ENCODE peak calls at places on chromosomes 6 and 20, in seven cellular contexts. S is GM23338; C is stomach; W is astrocyte; X is endothelial cell of umbilical vein; J is CD8-positive, alpha-beta T cell; P is mucosa of descending colon. L is an unnamed sample.

GRCh38 chr6:104638841-104639290 is 220.9 kb downstream of the HACE1 start:
- DNase-seq in S (no peak), C (no peak), W (no peak), X (peak; percentile 75), J (no peak), P (no peak), L (peak; percentile 91)

GRCh38 chr6:13268914-13269532 is 59.3 kb downstream of the TBC1D7 start:
- DNase-seq in S (peak; percentile 57), C (no peak), W (peak; percentile 75), X (no peak), J (no peak), P (no peak), L (peak; percentile 29)

GRCh38 chr6:151068761-151069312 is 170.9 kb upstream of the AKAP12 start:
- DNase-seq in S (no peak), C (no peak), W (peak; percentile 91), X (no peak), J (no peak), P (no peak), L (peak; percentile 50)

GRCh38 chr6:37478827-37479226 is 20.9 kb downstream of the CCDC167 start:
- DNase-seq in S (no peak), C (no peak), W (no peak), X (no peak), J (no peak), P (no peak), L (no peak)

GRCh38 chr6:160167547-160168391 is 46.2 kb downstream of the SLC22A1 start:
- DNase-seq in S (no peak), C (no peak), W (no peak), X (no peak), J (no peak), P (peak; percentile 51), L (no peak)

GRCh38 chr6:3202999-3203696 is 24.3 kb downstream of the TUBB2B start:
- DNase-seq in S (no peak), C (no peak), W (peak; percentile 95), X (no peak), J (no peak), P (no peak), L (peak; percentile 36)

GRCh38 chr20:8309638-8310037 is 177.6 kb downstream of the PLCB1 start:
- DNase-seq in S (peak; percentile 54), C (no peak), W (peak; percentile 39), X (no peak), J (no peak), P (no peak), L (no peak)

GRCh38 chr20:49583669-49584417 is 15.9 kb upstream of the PTGIS start:
- DNase-seq in S (no peak), C (peak; percentile 90), W (peak; percentile 99), X (peak; percentile 92), J (no peak), P (peak; percentile 54), L (peak; percentile 85)

GRCh38 chr6:87393026-87393622 is 14.6 kb upstream of the CFAP206 start:
- DNase-seq in S (peak; percentile 86), C (no peak), W (peak; percentile 46), X (peak; percentile 73), J (peak; percentile 13), P (peak; percentile 70), L (peak; percentile 90)

GRCh38 chr6:3644613-3645012 is 106.9 kb downstream of the PXDC1 start:
- DNase-seq in S (no peak), C (no peak), W (no peak), X (no peak), J (no peak), P (no peak), L (no peak)

GRCh38 chr20:44039147-44039546 is 124.5 kb downstream of the TOX2 start:
- DNase-seq in S (no peak), C (peak; percentile 15), W (no peak), X (no peak), J (no peak), P (no peak), L (no peak)

GRCh38 chr6:32069878-32070515 is 31.8 kb downstream of the CYP21A2 start:
- DNase-seq in S (no peak), C (no peak), W (no peak), X (no peak), J (no peak), P (no peak), L (no peak)

GRCh38 chr6:41698350-41698781 is 37.0 kb downstream of the TFEB start:
- DNase-seq in S (no peak), C (no peak), W (peak; percentile 97), X (peak; percentile 75), J (no peak), P (no peak), L (peak; percentile 86)

GRCh38 chr20:17872434-17872833 is 96.2 kb downstream of the SNX5 start:
- DNase-seq in S (no peak), C (no peak), W (no peak), X (no peak), J (no peak), P (no peak), L (no peak)

GRCh38 chr20:18072532-18072931 is 14.8 kb upstream of the OVOL2 start:
- DNase-seq in S (no peak), C (no peak), W (no peak), X (no peak), J (no peak), P (no peak), L (no peak)

GRCh38 chr6:6686176-6686575 is 97.7 kb downstream of the LY86 start:
- DNase-seq in S (no peak), C (no peak), W (no peak), X (no peak), J (no peak), P (no peak), L (no peak)

GRCh38 chr6:15327271-15327670 is 81.4 kb downstream of the JARID2 start:
- DNase-seq in S (no peak), C (peak; percentile 44), W (no peak), X (no peak), J (peak; percentile 37), P (peak; percentile 72), L (no peak)

GRCh38 chr6:36071281-36071680 is 43.7 kb downstream of the MAPK14 start:
- DNase-seq in S (no peak), C (no peak), W (no peak), X (no peak), J (no peak), P (no peak), L (no peak)

GRCh38 chr6:36068012-36068392 is 40.4 kb downstream of the MAPK14 start:
- DNase-seq in S (no peak), C (no peak), W (no peak), X (no peak), J (no peak), P (peak; percentile 32), L (no peak)

GRCh38 chr6:36068603-36069002 is 41.0 kb downstream of the MAPK14 start:
- DNase-seq in S (no peak), C (no peak), W (no peak), X (no peak), J (no peak), P (no peak), L (no peak)

GRCh38 chr6:36070252-36070651 is 42.6 kb downstream of the MAPK14 start:
- DNase-seq in S (no peak), C (no peak), W (no peak), X (no peak), J (no peak), P (no peak), L (no peak)

DNA sequence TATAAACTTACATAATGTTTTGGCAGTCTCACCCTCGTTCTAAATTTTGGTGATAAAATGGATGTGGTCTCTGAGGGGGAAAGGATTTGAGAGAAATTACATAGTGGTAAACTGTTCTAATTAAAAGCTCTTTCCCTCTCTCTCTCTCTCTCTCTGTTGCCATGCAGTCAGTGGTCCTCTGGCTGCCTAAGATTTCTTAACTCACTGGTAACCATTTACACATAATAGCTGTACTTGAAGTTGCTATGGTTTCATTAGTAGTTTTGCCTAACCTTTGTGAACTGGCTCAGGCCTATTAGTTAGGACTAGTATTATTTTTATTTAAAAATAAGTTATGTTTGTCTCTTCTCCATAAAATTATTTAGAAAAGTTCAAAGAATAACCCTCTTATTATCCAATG is 42.0 kb downstream of the MAPK14 start:
- DNase-seq in S (no peak), C (no peak), W (no peak), X (no peak), J (no peak), P (no peak), L (no peak)
- H3K4me1 ChIP-seq in S (no peaks in the 10 kb centered on the region), C (peaks cover 93% of the 10 kb centered on the region), W (peaks cover 3% of the 10 kb centered on the region), X (peaks cover 4% of the 10 kb centered on the region), J (peaks cover 10% of the 10 kb centered on the region), P (peaks cover 26% of the 10 kb centered on the region), L (peaks cover 47% of the 10 kb centered on the region)

DNA sequence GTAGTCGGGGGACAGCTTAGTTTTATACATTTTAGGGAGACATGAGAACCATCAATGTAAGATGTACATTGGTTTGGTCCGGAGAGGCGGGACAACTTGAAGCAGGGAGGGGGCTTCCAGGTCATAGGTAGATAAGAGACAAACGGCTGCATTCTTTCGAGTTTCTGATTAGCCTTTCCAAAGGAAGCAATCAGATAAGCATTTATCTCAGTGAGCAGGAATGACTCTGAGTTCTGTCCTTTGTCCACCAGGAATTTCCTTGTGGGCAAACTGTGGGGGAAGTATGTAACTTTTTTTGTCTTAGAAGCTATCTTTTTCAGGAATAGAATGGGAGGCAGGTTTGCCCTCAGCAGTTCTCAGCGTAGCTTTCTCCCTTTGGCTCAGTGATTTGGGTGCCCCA is 1.4 kb downstream of the YTHDF1 start:
- DNase-seq in S (no peak), C (no peak), W (no peak), X (no peak), J (no peak), P (no peak), L (no peak)
- H3K4me1 ChIP-seq in S (peaks cover 15% of the 10 kb centered on the region), C (peaks cover 67% of the 10 kb centered on the region), W (peaks cover 25% of the 10 kb centered on the region), X (peaks cover 13% of the 10 kb centered on the region), J (peaks cover 48% of the 10 kb centered on the region), P (peaks cover 28% of the 10 kb centered on the region), L (peaks cover 33% of the 10 kb centered on the region)

GRCh38 chr20:51398552-51398951 is 144.0 kb downstream of the NFATC2 start:
- DNase-seq in S (no peak), C (no peak), W (no peak), X (no peak), J (no peak), P (no peak), L (no peak)
- H3K4me1 ChIP-seq in S (peaks cover 11% of the 10 kb centered on the region), C (peaks cover 16% of the 10 kb centered on the region), W (no peaks in the 10 kb centered on the region), X (peaks cover 10% of the 10 kb centered on the region), J (peaks cover 44% of the 10 kb centered on the region), P (no peaks in the 10 kb centered on the region), L (no peaks in the 10 kb centered on the region)

GRCh38 chr6:71404967-71405278 is 116.3 kb downstream of the OGFRL1 start:
- DNase-seq in S (no peak), C (no peak), W (no peak), X (no peak), J (no peak), P (no peak), L (no peak)
- H3K4me1 ChIP-seq in S (peaks cover 40% of the 10 kb centered on the region), C (peaks cover 61% of the 10 kb centered on the region), W (peaks cover 51% of the 10 kb centered on the region), X (peaks cover 90% of the 10 kb centered on the region), J (no peaks in the 10 kb centered on the region), P (no peaks in the 10 kb centered on the region), L (peaks cover 37% of the 10 kb centered on the region)

GRCh38 chr6:77095936-77096627 is 367.2 kb downstream of the HTR1B start:
- DNase-seq in S (no peak), C (no peak), W (no peak), X (no peak), J (no peak), P (no peak), L (no peak)
- H3K4me1 ChIP-seq in S (no peaks in the 10 kb centered on the region), C (no peaks in the 10 kb centered on the region), W (no peaks in the 10 kb centered on the region), X (no peaks in the 10 kb centered on the region), J (no peaks in the 10 kb centered on the region), P (no peaks in the 10 kb centered on the region), L (no peaks in the 10 kb centered on the region)

DNA sequence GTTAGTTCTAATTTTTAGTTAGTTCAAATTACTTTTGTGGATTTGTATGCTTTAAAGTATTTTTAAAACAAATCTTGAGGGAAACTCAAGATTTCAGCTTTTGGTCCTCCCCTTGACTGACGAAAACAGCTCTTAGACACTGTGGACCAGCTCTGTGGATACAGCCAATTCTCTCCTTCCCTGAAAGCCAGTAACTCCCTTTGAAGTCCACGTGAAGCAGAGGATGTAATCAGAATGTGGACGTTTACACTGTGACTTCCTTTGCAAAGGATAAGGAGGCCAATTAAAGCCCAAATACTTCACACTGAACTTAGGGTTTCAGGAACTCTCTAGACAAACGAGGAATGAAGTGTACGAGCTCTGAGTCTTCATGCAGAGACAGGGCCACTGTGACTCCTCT is 84.5 kb downstream of the CD164 start:
- DNase-seq in S (no peak), C (no peak), W (no peak), X (no peak), J (no peak), P (no peak), L (no peak)
- H3K4me1 ChIP-seq in S (no peaks in the 10 kb centered on the region), C (peaks cover 57% of the 10 kb centered on the region), W (no peaks in the 10 kb centered on the region), X (no peaks in the 10 kb centered on the region), J (no peaks in the 10 kb centered on the region), P (peaks cover 44% of the 10 kb centered on the region), L (peaks cover 4% of the 10 kb centered on the region)